ENCODE peak calls at places on chromosomes 12 and 14, in six cellular contexts. L is effector memory CD8-positive, alpha-beta T cell; O is upper lobe of right lung; F is pancreas; S is kidney tubule cell; C is Peyer's patch. D is an unnamed sample.

GRCh38 chr12:111453071-111453989 is 47.6 kb downstream of the SH2B3 start:
- DNase-seq in F (no peak), C (no peak), S (no peak), O (no peak), L (no peak), D (no peak)

GRCh38 chr14:66056926-66057552 is 429.1 kb upstream of the CCDC196 start:
- DNase-seq in L (no peak), C (no peak), F (no peak), S (peak), O (no peak), D (no peak)

GRCh38 chr12:54191550-54192022 is 2.8 kb upstream of the SMUG1 start:
- DNase-seq in C (peak), F (peak), O (peak), S (peak), L (peak), D (peak)

GRCh38 chr12:32877670-32878459 is 18.7 kb downstream of the PKP2 start:
- DNase-seq in F (peak), L (no peak), C (no peak), O (no peak), S (no peak), D (no peak)

GRCh38 chr12:2011641-2012607 is 7.7 kb upstream of the DCP1B start:
- DNase-seq in C (no peak), S (peak), L (no peak), F (no peak), O (no peak), D (no peak)

GRCh38 chr12:48486261-48486660 is 4.0 kb downstream of the C12orf54 start:
- DNase-seq in S (no peak), C (no peak), O (no peak), F (no peak), L (no peak), D (no peak)

GRCh38 chr14:50447491-50447890 is 50.8 kb upstream of the CDKL1 start:
- DNase-seq in S (peak), L (no peak), F (no peak), C (no peak), O (no peak), D (no peak)

GRCh38 chr12:118544569-118544968 is 168.2 kb downstream of the SUDS3 start:
- DNase-seq in L (no peak), S (peak), C (no peak), O (no peak), F (no peak), D (no peak)

GRCh38 chr12:76266797-76267196 is 81.4 kb downstream of the BBS10 start:
- DNase-seq in F (no peak), L (no peak), O (peak), S (peak), C (no peak), D (no peak)

GRCh38 chr14:23164250-23164649 is 19.2 kb downstream of the SLC7A8 start:
- DNase-seq in F (peak), L (no peak), C (no peak), S (no peak), O (no peak), D (no peak)

GRCh38 chr14:70730393-70730792 is 78.9 kb downstream of the MAP3K9 start:
- DNase-seq in F (no peak), S (no peak), L (no peak), O (no peak), C (no peak), D (no peak)

GRCh38 chr14:50225067-50225973 is 6.1 kb downstream of the SOS2 start:
- DNase-seq in C (no peak), S (peak), O (no peak), F (no peak), L (no peak), D (no peak)

GRCh38 chr12:69966839-69967238 is 141.8 kb downstream of the MYRFL start:
- DNase-seq in S (peak), O (no peak), L (no peak), F (no peak), C (no peak), D (no peak)

GRCh38 chr12:50024804-50025186 is 499 bp downstream of the RACGAP1 start:
- DNase-seq in C (no peak), O (no peak), L (no peak), S (peak), F (no peak), D (no peak)

GRCh38 chr12:78209851-78210493 is 379.3 kb downstream of the NAV3 start:
- DNase-seq in C (no peak), S (no peak), F (no peak), L (no peak), O (no peak), D (no peak)

GRCh38 chr14:95445676-95446075 is 70.8 kb downstream of the SYNE3 start:
- DNase-seq in C (no peak), O (no peak), S (no peak), L (no peak), F (no peak), D (no peak)

GRCh38 chr12:24226745-24227350 is 277.4 kb upstream of the SOX5 start:
- DNase-seq in L (no peak), O (no peak), S (peak), C (no peak), F (no peak), D (no peak)

GRCh38 chr12:123075591-123076171 is 75.2 kb downstream of the PITPNM2 start:
- DNase-seq in S (peak), L (peak), C (no peak), O (peak), F (no peak), D (no peak)

GRCh38 chr12:64946132-64946829 is 121.8 kb downstream of the TBC1D30 start:
- DNase-seq in O (no peak), L (no peak), S (no peak), C (no peak), F (peak), D (no peak)

GRCh38 chr12:45234134-45234865 is 18.4 kb downstream of the ANO6 start:
- DNase-seq in O (no peak), S (peak), L (no peak), C (no peak), F (peak), D (no peak)

GRCh38 chr12:65859519-65859918 is 35.2 kb downstream of the HMGA2 start:
- DNase-seq in S (no peak), C (no peak), O (no peak), L (no peak), F (no peak), D (no peak)

GRCh38 chr12:10361622-10362021 is 28.2 kb downstream of the KLRK1 start:
- DNase-seq in C (no peak), O (no peak), S (no peak), F (no peak), L (no peak), D (no peak)

GRCh38 chr14:102949801-102950451 is 27.5 kb downstream of the AMN start:
- DNase-seq in C (no peak), O (no peak), L (no peak), S (no peak), F (no peak), D (peak)

GRCh38 chr12:6779667-6780459 is 7.5 kb downstream of the LAG3 start:
- DNase-seq in L (no peak), F (no peak), S (peak), C (peak), O (no peak), D (peak)

GRCh38 chr14:105153739-105154475 is 14.7 kb downstream of the JAG2 start:
- DNase-seq in F (no peak), S (no peak), C (no peak), L (no peak), O (no peak), D (peak)

GRCh38 chr12:50662121-50662480 is 101.8 kb upstream of the ATF1 start:
- DNase-seq in F (no peak), O (no peak), S (no peak), C (no peak), L (no peak), D (no peak)

GRCh38 chr14:103199141-103199540 is 75.9 kb downstream of the TNFAIP2 start:
- DNase-seq in O (no peak), F (no peak), L (no peak), C (no peak), S (no peak), D (no peak)

GRCh38 chr12:57522887-57523705 is 472 bp downstream of the MBD6 start:
- DNase-seq in F (peak), S (peak), L (peak), O (peak), C (no peak), D (peak)

GRCh38 chr12:77058740-77059139 is 6.6 kb downstream of the E2F7 start:
- DNase-seq in L (no peak), F (no peak), S (peak), O (no peak), C (no peak), D (no peak)

GRCh38 chr12:89838846-89839245 is 130.2 kb upstream of the ATP2B1 start:
- DNase-seq in C (no peak), O (no peak), S (no peak), F (no peak), L (no peak), D (no peak)

GRCh38 chr12:124053855-124054254 is 80.8 kb downstream of the ZNF664 start:
- DNase-seq in F (no peak), O (no peak), S (peak), L (no peak), C (no peak), D (no peak)

GRCh38 chr12:26627335-26627734 is 205.7 kb downstream of the ITPR2 start:
- DNase-seq in C (no peak), O (no peak), L (no peak), F (no peak), S (no peak), D (no peak)

GRCh38 chr12:53843545-53843944 is 91.8 kb upstream of the CISTR start:
- DNase-seq in S (no peak), L (no peak), C (no peak), F (no peak), O (no peak), D (no peak)

GRCh38 chr12:95102916-95103671 is 29.7 kb upstream of the NR2C1 start:
- DNase-seq in L (no peak), F (no peak), S (peak), C (no peak), O (no peak), D (no peak)

GRCh38 chr14:64974563-64974962 is 2.4 kb upstream of the RAB15 start:
- DNase-seq in F (no peak), C (no peak), L (no peak), S (no peak), O (no peak), D (no peak)

GRCh38 chr12:9040484-9041186 is 51.3 kb downstream of the KLRG1 start:
- DNase-seq in C (no peak), S (no peak), O (no peak), F (no peak), L (no peak), D (no peak)

GRCh38 chr14:63713765-63714164 is 14.1 kb downstream of the SGPP1 start:
- DNase-seq in F (no peak), L (no peak), C (no peak), O (no peak), S (peak), D (no peak)